ENCODE peak calls at places on chromosomes 6 and 20, in five cellular contexts. One of them, this sample, is unnamed.
A peak's percentile ranks its signal among the peaks of the same experiment; 100 is the strongest.

GRCh38 chr6:136921521-136921935 is 573 bp upstream of the SLC35D3 start:
- DNase-seq in fibroblast of lung: no peak
- DNase-seq in psoas muscle: no peak
- DNase-seq in right lobe of liver: no peak
- DNase-seq in A549: no peak
- DNase-seq in this sample: no peak

GRCh38 chr6:111980979-111981378 is 72.9 kb upstream of the CCN6 start:
- DNase-seq in fibroblast of lung: peak; percentile 16
- DNase-seq in psoas muscle: peak; percentile 77
- DNase-seq in right lobe of liver: no peak
- DNase-seq in A549: no peak
- DNase-seq in this sample: no peak

GRCh38 chr20:37530696-37531095 is 3.0 kb upstream of the BLCAP start:
- DNase-seq in fibroblast of lung: no peak
- DNase-seq in psoas muscle: no peak
- DNase-seq in right lobe of liver: no peak
- DNase-seq in A549: no peak
- DNase-seq in this sample: no peak

GRCh38 chr20:4135385-4136077 is 120.2 kb upstream of the RNF24 start:
- DNase-seq in fibroblast of lung: peak; percentile 97
- DNase-seq in psoas muscle: no peak
- DNase-seq in right lobe of liver: no peak
- DNase-seq in A549: peak; percentile 100
- DNase-seq in this sample: peak; percentile 98

GRCh38 chr6:54076159-54076789 is 35.0 kb upstream of the MLIP start:
- DNase-seq in fibroblast of lung: no peak
- DNase-seq in psoas muscle: no peak
- DNase-seq in right lobe of liver: no peak
- DNase-seq in A549: no peak
- DNase-seq in this sample: no peak

GRCh38 chr6:80205404-80205803 is 98.9 kb downstream of the BCKDHB start:
- DNase-seq in fibroblast of lung: no peak
- DNase-seq in psoas muscle: no peak
- DNase-seq in right lobe of liver: no peak
- DNase-seq in A549: no peak
- DNase-seq in this sample: no peak

GRCh38 chr20:7859371-7859802 is 80.9 kb downstream of the HAO1 start:
- DNase-seq in fibroblast of lung: peak; percentile 80
- DNase-seq in psoas muscle: no peak
- DNase-seq in right lobe of liver: no peak
- DNase-seq in A549: peak; percentile 61
- DNase-seq in this sample: peak; percentile 81

GRCh38 chr6:158687507-158687906 is 37.7 kb downstream of the SYTL3 start:
- DNase-seq in fibroblast of lung: no peak
- DNase-seq in psoas muscle: no peak
- DNase-seq in right lobe of liver: no peak
- DNase-seq in A549: no peak
- DNase-seq in this sample: no peak

GRCh38 chr6:166005401-166005845 is 162.2 kb downstream of the TBXT start:
- DNase-seq in fibroblast of lung: peak; percentile 75
- DNase-seq in psoas muscle: peak; percentile 63
- DNase-seq in right lobe of liver: no peak
- DNase-seq in A549: peak; percentile 72
- DNase-seq in this sample: peak; percentile 73

GRCh38 chr6:85388531-85388930 is 61.4 kb upstream of the NT5E start:
- DNase-seq in fibroblast of lung: no peak
- DNase-seq in psoas muscle: no peak
- DNase-seq in right lobe of liver: no peak
- DNase-seq in A549: no peak
- DNase-seq in this sample: no peak

GRCh38 chr6:110325197-110325596 is 33.0 kb downstream of the METTL24 start:
- DNase-seq in fibroblast of lung: peak; percentile 96
- DNase-seq in psoas muscle: no peak
- DNase-seq in right lobe of liver: no peak
- DNase-seq in A549: no peak
- DNase-seq in this sample: peak; percentile 16

GRCh38 chr6:96499781-96500180 is 21.8 kb upstream of the UFL1 start:
- DNase-seq in fibroblast of lung: no peak
- DNase-seq in psoas muscle: no peak
- DNase-seq in right lobe of liver: no peak
- DNase-seq in A549: no peak
- DNase-seq in this sample: no peak

GRCh38 chr6:119280586-119281163 is 68.9 kb downstream of the MAN1A1 start:
- DNase-seq in fibroblast of lung: peak; percentile 31
- DNase-seq in psoas muscle: no peak
- DNase-seq in right lobe of liver: no peak
- DNase-seq in A549: no peak
- DNase-seq in this sample: peak; percentile 19

GRCh38 chr6:1057490-1058135 is 254.3 kb upstream of the FOXQ1 start:
- DNase-seq in fibroblast of lung: no peak
- DNase-seq in psoas muscle: no peak
- DNase-seq in right lobe of liver: no peak
- DNase-seq in A549: no peak
- DNase-seq in this sample: no peak
- H3K4me3 ChIP-seq in fibroblast of lung: no peak overlapping the region
- H3K4me3 ChIP-seq in psoas muscle: no peak overlapping the region
- H3K4me3 ChIP-seq in right lobe of liver: no peak overlapping the region
- H3K4me3 ChIP-seq in A549: no peak overlapping the region
- H3K4me3 ChIP-seq in this sample: no peak overlapping the region

GRCh38 chr6:114342826-114343781 is at the start of gene HS3ST5:
- DNase-seq in fibroblast of lung: peak; percentile 12
- DNase-seq in psoas muscle: peak; percentile 64
- DNase-seq in right lobe of liver: peak; percentile 52
- DNase-seq in A549: peak; percentile 36
- DNase-seq in this sample: no peak
- TF ChIP-seq CTCF in fibroblast of lung: peak; percentile 34
- TF ChIP-seq CTCF in psoas muscle: peak; percentile 23
- TF ChIP-seq CTCF in right lobe of liver: no peak
- TF ChIP-seq CTCF in A549: peak; percentile 19
- TF ChIP-seq CTCF in this sample: peak; percentile 54

DNA sequence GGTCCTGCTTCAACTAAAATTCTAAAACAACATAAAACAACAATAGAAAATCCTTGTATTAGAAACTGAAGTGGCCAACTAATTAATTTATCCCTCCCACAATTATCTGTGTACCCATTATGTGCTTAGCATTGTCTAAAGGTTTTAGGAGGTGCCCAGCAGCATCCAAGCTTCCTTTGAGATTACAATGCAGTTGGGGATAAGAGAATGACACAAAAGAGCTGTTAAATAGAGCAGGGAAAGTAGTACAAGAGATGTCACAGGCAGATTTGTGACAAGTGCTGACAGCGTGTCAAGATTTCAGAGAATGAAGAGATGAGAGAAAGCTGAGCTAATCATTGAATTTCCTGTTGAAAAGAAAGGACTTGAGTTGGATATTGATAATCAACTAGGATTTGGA is 204.8 kb downstream of the OTOR start:
- DNase-seq in fibroblast of lung: no peak
- DNase-seq in psoas muscle: no peak
- DNase-seq in right lobe of liver: no peak
- DNase-seq in A549: no peak
- DNase-seq in this sample: no peak
- H3K4me3 ChIP-seq in fibroblast of lung: no peak overlapping the region
- H3K4me3 ChIP-seq in psoas muscle: no peak overlapping the region
- H3K4me3 ChIP-seq in right lobe of liver: no peak overlapping the region
- H3K4me3 ChIP-seq in A549: no peak overlapping the region
- H3K4me3 ChIP-seq in this sample: no peak overlapping the region

DNA sequence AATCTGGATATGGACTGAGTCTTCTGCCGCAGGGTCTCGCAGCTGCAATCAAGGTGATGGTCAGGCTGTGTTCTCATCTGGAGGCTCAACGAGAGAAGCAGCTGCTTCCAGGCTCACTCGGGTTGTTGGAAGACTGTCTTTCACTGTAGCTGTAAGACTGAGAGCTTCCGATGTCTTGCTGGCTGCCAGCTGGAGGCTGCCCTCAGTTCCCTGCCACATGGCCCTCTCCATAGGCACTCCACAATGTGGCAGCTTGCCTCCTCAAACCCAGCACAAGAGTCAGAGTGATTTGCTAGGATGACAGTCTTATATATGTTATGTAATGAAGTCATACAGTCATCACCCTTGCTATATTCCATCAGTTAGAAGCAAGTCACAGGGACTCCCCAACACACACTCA is 290.5 kb upstream of the CDYL start:
- DNase-seq in fibroblast of lung: no peak
- DNase-seq in psoas muscle: no peak
- DNase-seq in right lobe of liver: no peak
- DNase-seq in A549: no peak
- DNase-seq in this sample: no peak
- TF ChIP-seq CTCF in fibroblast of lung: no peak
- TF ChIP-seq CTCF in psoas muscle: no peak
- TF ChIP-seq CTCF in right lobe of liver: no peak
- TF ChIP-seq CTCF in A549: no peak
- TF ChIP-seq CTCF in this sample: no peak

GRCh38 chr6:57342148-57342669 is 24.8 kb downstream of the PRIM2 start:
- DNase-seq in fibroblast of lung: no peak
- DNase-seq in psoas muscle: no peak
- DNase-seq in right lobe of liver: no peak
- DNase-seq in A549: no peak
- DNase-seq in this sample: no peak
- H3K4me3 ChIP-seq in fibroblast of lung: no peak overlapping the region
- H3K4me3 ChIP-seq in psoas muscle: no peak overlapping the region
- H3K4me3 ChIP-seq in right lobe of liver: no peak overlapping the region
- H3K4me3 ChIP-seq in A549: no peak overlapping the region
- H3K4me3 ChIP-seq in this sample: no peak overlapping the region

This sample was measured in astrocyte of the spinal cord.